ENCODE peak calls at places on chromosome X, in five cellular contexts. One of them, this sample, is unnamed.

GRCh38 chrX:132622130-132622529 is 133.3 kb upstream of the MBNL3 start:
- DNase-seq in CD8-positive, alpha-beta T cell: no peak
- DNase-seq in Karpas-422: no peak
- DNase-seq in transverse colon: no peak
- DNase-seq in BJ: no peak
- DNase-seq in this sample: no peak

GRCh38 chrX:8868906-8869305 is 67.7 kb upstream of the FAM9A start:
- DNase-seq in CD8-positive, alpha-beta T cell: no peak
- DNase-seq in Karpas-422: peak
- DNase-seq in transverse colon: no peak
- DNase-seq in BJ: no peak
- DNase-seq in this sample: no peak

GRCh38 chrX:17361620-17362019 is 13.4 kb upstream of the NHS start:
- DNase-seq in CD8-positive, alpha-beta T cell: no peak
- DNase-seq in Karpas-422: peak
- DNase-seq in transverse colon: no peak
- DNase-seq in BJ: no peak
- DNase-seq in this sample: no peak

GRCh38 chrX:140343226-140343873 is 161.5 kb downstream of the SOX3 start:
- DNase-seq in CD8-positive, alpha-beta T cell: no peak
- DNase-seq in Karpas-422: no peak
- DNase-seq in transverse colon: no peak
- DNase-seq in BJ: no peak
- DNase-seq in this sample: no peak

GRCh38 chrX:52979568-52979967 is 21.2 kb upstream of the FAM156A start:
- DNase-seq in CD8-positive, alpha-beta T cell: no peak
- DNase-seq in Karpas-422: no peak
- DNase-seq in transverse colon: no peak
- DNase-seq in BJ: no peak
- DNase-seq in this sample: no peak

GRCh38 chrX:155259752-155260151 is 4.5 kb downstream of the RAB39B start:
- DNase-seq in CD8-positive, alpha-beta T cell: no peak
- DNase-seq in Karpas-422: no peak
- DNase-seq in transverse colon: no peak
- DNase-seq in BJ: no peak
- DNase-seq in this sample: no peak

GRCh38 chrX:28498658-28499057 is 88.6 kb upstream of the IL1RAPL1 start:
- DNase-seq in CD8-positive, alpha-beta T cell: no peak
- DNase-seq in Karpas-422: no peak
- DNase-seq in transverse colon: no peak
- DNase-seq in BJ: no peak
- DNase-seq in this sample: no peak

GRCh38 chrX:72003811-72004750 is 93.4 kb downstream of the NHSL2 start:
- DNase-seq in CD8-positive, alpha-beta T cell: no peak
- DNase-seq in Karpas-422: no peak
- DNase-seq in transverse colon: no peak
- DNase-seq in BJ: peak
- DNase-seq in this sample: no peak

GRCh38 chrX:150864127-150864526 is 34.3 kb downstream of the CD99L2 start:
- DNase-seq in CD8-positive, alpha-beta T cell: no peak
- DNase-seq in Karpas-422: no peak
- DNase-seq in transverse colon: no peak
- DNase-seq in BJ: no peak
- DNase-seq in this sample: no peak

GRCh38 chrX:49232525-49232924 is 615 bp downstream of the CACNA1F start:
- DNase-seq in CD8-positive, alpha-beta T cell: no peak
- DNase-seq in Karpas-422: no peak
- DNase-seq in transverse colon: no peak
- DNase-seq in BJ: no peak
- DNase-seq in this sample: no peak

GRCh38 chrX:49233176-49233575 is at the start of gene CACNA1F:
- DNase-seq in CD8-positive, alpha-beta T cell: no peak
- DNase-seq in Karpas-422: no peak
- DNase-seq in transverse colon: no peak
- DNase-seq in BJ: no peak
- DNase-seq in this sample: no peak

GRCh38 chrX:49237060-49237459 is 1.8 kb downstream of the CCDC22 start:
- DNase-seq in CD8-positive, alpha-beta T cell: no peak
- DNase-seq in Karpas-422: peak
- DNase-seq in transverse colon: no peak
- DNase-seq in BJ: no peak
- DNase-seq in this sample: no peak

GRCh38 chrX:49231333-49232000 is 1.7 kb downstream of the CACNA1F start:
- DNase-seq in CD8-positive, alpha-beta T cell: no peak
- DNase-seq in Karpas-422: no peak
- DNase-seq in transverse colon: no peak
- DNase-seq in BJ: no peak
- DNase-seq in this sample: no peak

DNA sequence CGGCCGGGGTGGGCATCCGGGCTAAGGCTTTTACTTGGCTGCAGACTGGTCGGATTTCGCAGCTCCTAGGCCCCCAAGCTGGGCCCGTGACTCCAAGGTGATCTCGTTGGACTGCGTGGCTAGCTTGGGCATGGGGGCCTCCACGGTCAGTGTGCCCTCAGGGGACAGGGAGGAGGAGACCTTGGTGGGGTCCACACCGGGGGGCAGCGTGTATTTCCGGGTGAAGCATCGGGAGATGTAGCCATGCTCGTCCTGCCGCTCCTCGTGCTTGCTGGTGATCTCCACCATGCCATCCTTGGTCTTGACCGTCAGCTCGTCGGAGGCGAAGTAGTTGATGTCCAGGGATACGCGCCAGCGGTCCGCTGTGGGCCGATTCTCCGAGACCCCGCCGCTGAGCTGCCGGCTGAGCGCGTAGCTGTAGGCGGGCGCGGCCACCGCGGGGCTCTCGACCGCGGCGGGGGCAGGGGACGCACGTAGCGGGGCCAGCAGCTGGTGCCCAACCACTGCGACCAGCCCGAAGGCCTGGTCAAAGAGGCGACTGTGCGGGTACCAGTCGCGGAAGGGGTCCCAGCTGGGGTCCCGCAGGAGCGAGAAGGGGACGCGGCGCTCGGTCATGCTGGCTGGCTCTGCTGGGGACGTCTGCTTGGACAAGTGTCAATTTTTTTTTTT is 881 bp upstream of the CACNA1F start:
- DNase-seq in CD8-positive, alpha-beta T cell: no peak
- DNase-seq in Karpas-422: no peak
- DNase-seq in transverse colon: no peak
- DNase-seq in BJ: no peak
- DNase-seq in this sample: no peak
- H3K4me3 ChIP-seq in CD8-positive, alpha-beta T cell: no peak
- H3K4me3 ChIP-seq in Karpas-422: no peak
- H3K4me3 ChIP-seq in transverse colon: no peak
- H3K4me3 ChIP-seq in BJ: no peak
- H3K4me3 ChIP-seq in this sample: no peak

GRCh38 chrX:137032378-137032694 is 1.5 kb downstream of the GPR101 start:
- DNase-seq in CD8-positive, alpha-beta T cell: no peak
- DNase-seq in Karpas-422: no peak
- DNase-seq in transverse colon: no peak
- DNase-seq in BJ: no peak
- DNase-seq in this sample: no peak
- H3K4me3 ChIP-seq in CD8-positive, alpha-beta T cell: peak
- H3K4me3 ChIP-seq in Karpas-422: no peak
- H3K4me3 ChIP-seq in transverse colon: peak
- H3K4me3 ChIP-seq in BJ: peak
- H3K4me3 ChIP-seq in this sample: peak

GRCh38 chrX:13469963-13470679 is 99.3 kb upstream of the EGFL6 start:
- DNase-seq in CD8-positive, alpha-beta T cell: no peak
- DNase-seq in Karpas-422: no peak
- DNase-seq in transverse colon: no peak
- DNase-seq in BJ: peak
- DNase-seq in this sample: no peak

GRCh38 chrX:13473666-13474516 is 95.5 kb upstream of the EGFL6 start:
- DNase-seq in CD8-positive, alpha-beta T cell: no peak
- DNase-seq in Karpas-422: no peak
- DNase-seq in transverse colon: no peak
- DNase-seq in BJ: peak
- DNase-seq in this sample: no peak

GRCh38 chrX:13470680-13470967 is 98.8 kb upstream of the EGFL6 start:
- DNase-seq in CD8-positive, alpha-beta T cell: no peak
- DNase-seq in Karpas-422: no peak
- DNase-seq in transverse colon: no peak
- DNase-seq in BJ: no peak
- DNase-seq in this sample: no peak

GRCh38 chrX:13471269-13471668 is 98.1 kb upstream of the EGFL6 start:
- DNase-seq in CD8-positive, alpha-beta T cell: no peak
- DNase-seq in Karpas-422: no peak
- DNase-seq in transverse colon: no peak
- DNase-seq in BJ: no peak
- DNase-seq in this sample: no peak

DNA sequence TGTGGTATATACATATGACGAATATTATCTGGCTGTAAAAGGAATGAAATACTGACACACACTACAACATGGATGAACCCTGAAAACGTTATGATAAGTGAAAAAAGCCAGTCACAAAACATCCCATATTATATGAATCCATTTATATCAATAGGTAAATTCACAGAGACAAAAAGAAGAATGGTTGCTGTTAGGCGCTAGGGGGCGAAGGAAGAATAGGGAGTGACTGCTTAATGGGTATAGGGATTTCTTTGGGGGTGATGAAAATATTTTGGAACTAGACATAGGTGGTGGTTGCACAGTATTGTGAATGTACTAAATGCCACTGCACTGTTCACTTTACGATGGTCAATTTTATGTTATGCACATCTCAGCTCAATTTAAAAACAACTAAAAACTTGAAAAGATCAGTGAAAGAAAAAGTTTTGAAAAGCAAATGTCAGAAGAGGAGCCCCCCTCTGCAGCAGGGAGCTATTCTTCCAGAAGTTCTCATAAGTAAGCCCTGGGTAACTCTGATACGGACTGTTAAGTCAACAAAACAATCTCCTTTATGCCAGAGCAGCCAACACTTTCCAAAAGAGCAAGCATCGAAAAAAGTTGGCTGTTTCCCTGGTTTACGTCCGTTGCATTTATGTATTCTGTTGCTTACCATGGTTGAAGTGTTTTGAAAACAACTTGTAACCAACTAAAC is 96.3 kb upstream of the EGFL6 start:
- DNase-seq in CD8-positive, alpha-beta T cell: no peak
- DNase-seq in Karpas-422: no peak
- DNase-seq in transverse colon: no peak
- DNase-seq in BJ: no peak
- DNase-seq in this sample: peak
- H3K4me3 ChIP-seq in CD8-positive, alpha-beta T cell: no peak
- H3K4me3 ChIP-seq in Karpas-422: no peak
- H3K4me3 ChIP-seq in transverse colon: no peak
- H3K4me3 ChIP-seq in BJ: no peak
- H3K4me3 ChIP-seq in this sample: no peak

GRCh38 chrX:137032841-137033773 is 688 bp downstream of the GPR101 start:
- DNase-seq in CD8-positive, alpha-beta T cell: no peak
- DNase-seq in Karpas-422: no peak
- DNase-seq in transverse colon: no peak
- DNase-seq in BJ: no peak
- DNase-seq in this sample: no peak
- H3K4me3 ChIP-seq in CD8-positive, alpha-beta T cell: peak
- H3K4me3 ChIP-seq in Karpas-422: no peak
- H3K4me3 ChIP-seq in transverse colon: no peak
- H3K4me3 ChIP-seq in BJ: no peak
- H3K4me3 ChIP-seq in this sample: peak

DNA sequence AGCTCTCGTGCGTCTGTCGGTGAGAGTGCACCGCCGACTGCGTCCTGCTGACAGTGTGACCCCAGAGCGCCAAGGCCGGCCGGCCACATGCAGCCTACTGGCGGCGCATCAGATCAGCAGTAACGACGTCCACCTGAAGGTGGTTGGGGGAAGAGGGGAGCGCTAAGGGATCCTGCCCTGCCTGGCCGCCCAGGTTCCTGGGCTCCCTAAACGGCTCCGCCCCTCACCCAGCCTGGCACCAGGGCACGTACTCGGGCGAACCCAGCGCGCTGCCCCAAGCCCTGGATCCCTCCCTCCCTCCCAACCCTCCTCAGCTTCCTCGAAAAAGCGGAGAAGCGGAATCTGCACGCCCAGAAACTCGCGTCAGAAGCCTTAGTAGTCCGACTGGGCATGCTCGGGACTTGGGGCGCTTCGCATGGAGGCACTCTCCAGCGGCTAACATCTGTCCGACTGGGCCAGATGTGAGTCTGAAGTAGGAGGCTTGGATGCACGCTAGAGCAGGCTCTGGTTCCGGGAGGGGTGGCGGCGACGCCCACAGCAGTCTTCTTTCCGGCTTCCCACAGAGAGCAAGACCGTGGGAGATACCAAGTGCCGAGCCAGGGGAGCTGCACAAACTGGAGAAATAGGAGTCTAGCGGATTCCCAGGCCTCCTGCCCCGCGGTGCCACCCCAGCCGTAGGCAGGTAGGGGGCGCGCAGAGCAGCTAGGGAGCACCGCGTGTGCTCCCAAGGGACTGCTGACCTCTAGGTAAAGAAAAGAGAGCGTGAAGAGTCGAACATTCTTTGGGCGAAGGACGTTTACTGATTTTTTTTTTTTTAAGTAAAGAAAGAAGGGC is 114.4 kb upstream of the TEX13C start:
- DNase-seq in CD8-positive, alpha-beta T cell: no peak
- DNase-seq in Karpas-422: no peak
- DNase-seq in transverse colon: peak
- DNase-seq in BJ: no peak
- DNase-seq in this sample: peak
- H3K4me3 ChIP-seq in CD8-positive, alpha-beta T cell: peak
- H3K4me3 ChIP-seq in Karpas-422: no peak
- H3K4me3 ChIP-seq in transverse colon: peak
- H3K4me3 ChIP-seq in BJ: no peak
- H3K4me3 ChIP-seq in this sample: peak

DNA sequence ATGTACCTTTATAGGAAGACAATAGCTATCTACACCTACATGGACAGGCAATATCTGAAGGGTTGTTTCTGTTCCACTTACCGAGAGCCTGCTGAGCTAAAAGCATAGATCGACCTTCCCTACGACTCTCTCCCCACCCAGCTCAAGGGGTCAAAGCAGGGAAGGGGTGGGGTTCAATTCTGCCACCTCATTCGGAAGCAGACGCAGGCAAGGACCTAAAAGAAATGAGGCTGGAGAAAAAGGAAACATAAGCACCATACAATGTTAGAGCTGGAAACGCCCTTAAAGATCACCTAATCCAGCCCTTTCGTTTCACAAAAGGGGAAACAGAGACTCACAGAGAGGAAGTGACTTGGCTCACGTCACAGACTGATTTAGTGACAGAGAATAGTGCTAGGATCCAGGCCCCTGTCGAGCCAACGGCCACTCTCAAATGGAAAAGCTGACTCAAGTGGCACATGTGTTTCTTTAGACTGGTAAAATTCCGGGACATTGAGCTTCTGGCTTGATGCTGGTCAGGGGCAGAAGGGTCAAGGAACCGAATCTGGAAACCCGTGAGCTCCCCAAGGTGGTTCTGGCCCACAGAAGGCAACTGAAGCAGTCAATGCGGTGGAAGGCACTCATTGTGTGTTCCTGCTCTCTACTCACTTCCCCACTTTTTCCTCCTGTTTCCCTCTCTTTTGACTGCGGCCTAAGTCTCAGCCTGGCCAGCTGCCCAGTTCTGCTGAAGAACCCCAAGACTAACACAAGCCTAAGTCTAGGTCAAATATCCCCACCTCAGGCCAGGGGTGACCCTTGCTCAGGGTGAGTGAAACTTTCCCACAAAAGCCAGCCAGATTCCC is 7.5 kb downstream of the SEPTIN6 start:
- DNase-seq in CD8-positive, alpha-beta T cell: no peak
- DNase-seq in Karpas-422: peak
- DNase-seq in transverse colon: no peak
- DNase-seq in BJ: no peak
- DNase-seq in this sample: peak
- H3K4me3 ChIP-seq in CD8-positive, alpha-beta T cell: peak
- H3K4me3 ChIP-seq in Karpas-422: peak
- H3K4me3 ChIP-seq in transverse colon: no peak
- H3K4me3 ChIP-seq in BJ: no peak
- H3K4me3 ChIP-seq in this sample: peak

GRCh38 chrX:152637649-152638442 is at the start of gene GABRQ:
- DNase-seq in CD8-positive, alpha-beta T cell: no peak
- DNase-seq in Karpas-422: peak
- DNase-seq in transverse colon: peak
- DNase-seq in BJ: no peak
- DNase-seq in this sample: no peak
- H3K4me3 ChIP-seq in CD8-positive, alpha-beta T cell: no peak
- H3K4me3 ChIP-seq in Karpas-422: no peak
- H3K4me3 ChIP-seq in transverse colon: peak
- H3K4me3 ChIP-seq in BJ: no peak
- H3K4me3 ChIP-seq in this sample: no peak

This sample was measured in Jurkat, Clone E6-1.